ENCODE peak calls at places on chromosomes 1 and 21, in nine cellular contexts. S, E, B, Q, Z, A, C, J and R are unnamed samples.

GRCh38 chr1:85325920-85326319 is 49.5 kb upstream of the BCL10 start:
- DNase-seq in S (no peak), E (no peak), B (peak), Q (no peak), Z (peak), A (no peak), C (no peak), J (no peak), R (peak)

GRCh38 chr1:13781907-13782633 is 82.1 kb downstream of the PRDM2 start:
- DNase-seq in S (no peak), E (peak), B (peak), Q (no peak), Z (no peak), A (no peak), C (no peak), J (no peak), R (no peak)

GRCh38 chr1:3368711-3369436 is 85.6 kb upstream of the ARHGEF16 start:
- DNase-seq in S (no peak), E (peak), B (no peak), Q (no peak), Z (no peak), A (no peak), C (no peak), J (no peak), R (no peak)

GRCh38 chr1:163054056-163054706 is 15.0 kb upstream of the RGS4 start:
- DNase-seq in S (no peak), E (no peak), B (no peak), Q (no peak), Z (no peak), A (no peak), C (no peak), J (no peak), R (no peak)

GRCh38 chr21:38448619-38449186 is 49.6 kb downstream of the ERG start:
- DNase-seq in S (no peak), E (no peak), B (no peak), Q (no peak), Z (no peak), A (no peak), C (no peak), J (no peak), R (no peak)

GRCh38 chr1:181083842-181084605 is 4.5 kb upstream of the IER5 start:
- DNase-seq in S (peak), E (no peak), B (peak), Q (peak), Z (peak), A (peak), C (peak), J (peak), R (no peak)

GRCh38 chr1:226403522-226404034 is 4.3 kb downstream of the PARP1 start:
- DNase-seq in S (peak), E (peak), B (peak), Q (no peak), Z (peak), A (no peak), C (no peak), J (no peak), R (no peak)

GRCh38 chr1:31937300-31938183 is 626 bp downstream of the PTP4A2 start:
- DNase-seq in S (peak), E (peak), B (peak), Q (peak), Z (peak), A (peak), C (peak), J (peak), R (no peak)

GRCh38 chr1:41800237-41800902 is 118.4 kb downstream of the HIVEP3 start:
- DNase-seq in S (no peak), E (no peak), B (no peak), Q (no peak), Z (no peak), A (no peak), C (no peak), J (peak), R (no peak)

GRCh38 chr1:2347907-2348306 is 43.4 kb downstream of the MORN1 start:
- DNase-seq in S (no peak), E (no peak), B (no peak), Q (no peak), Z (no peak), A (no peak), C (no peak), J (no peak), R (no peak)

GRCh38 chr1:64873576-64873975 is 92.8 kb downstream of the JAK1 start:
- DNase-seq in S (no peak), E (no peak), B (no peak), Q (no peak), Z (no peak), A (no peak), C (no peak), J (no peak), R (no peak)

GRCh38 chr1:216183427-216183826 is 239.8 kb downstream of the USH2A start:
- DNase-seq in S (no peak), E (no peak), B (peak), Q (no peak), Z (no peak), A (no peak), C (no peak), J (no peak), R (no peak)

GRCh38 chr1:177872563-177872900 is 97.3 kb downstream of the SEC16B start:
- DNase-seq in S (no peak), E (no peak), B (no peak), Q (no peak), Z (no peak), A (no peak), C (peak), J (no peak), R (no peak)

GRCh38 chr1:58065520-58065919 is 481.0 kb downstream of the OMA1 start:
- DNase-seq in S (no peak), E (no peak), B (no peak), Q (no peak), Z (no peak), A (no peak), C (no peak), J (no peak), R (no peak)